ENCODE peak calls at places on chromosomes 1 and 21, in five cellular contexts. S is HCT116, X is GM12878, Y is HepG2, J is K562. G is an unnamed sample.
A peak's percentile ranks its signal among the peaks of the same experiment; 100 is the strongest.

GRCh38 chr1:8625981-8626898 is 191.2 kb downstream of the RERE start:
- DNase-seq in X (no peak), J (peak; percentile 80), S (peak; percentile 6), Y (peak; percentile 78), G (no peak)

GRCh38 chr1:25958475-25958874 is 39.4 kb downstream of the PAFAH2 start:
- DNase-seq in J (no peak), S (no peak), Y (no peak), X (no peak), G (no peak)

GRCh38 chr1:151311589-151312331 is 15.5 kb downstream of the PI4KB start:
- DNase-seq in J (peak; percentile 97), X (no peak), S (peak; percentile 96), Y (peak; percentile 82), G (no peak)

GRCh38 chr21:42300045-42300583 is 15.1 kb downstream of the TFF3 start:
- DNase-seq in S (no peak), X (no peak), J (no peak), Y (no peak), G (no peak)

GRCh38 chr1:110283677-110284076 is 55.5 kb upstream of the RBM15 start:
- DNase-seq in Y (no peak), S (no peak), X (no peak), J (no peak), G (no peak)

GRCh38 chr1:227898502-227899140 is 49.1 kb downstream of the WNT9A start:
- DNase-seq in Y (no peak), X (no peak), J (no peak), S (no peak), G (no peak)

GRCh38 chr21:45333583-45334121 is 46.0 kb upstream of the POFUT2 start:
- DNase-seq in J (no peak), X (no peak), S (no peak), Y (no peak), G (no peak)

GRCh38 chr1:53645690-53646078 is 93.3 kb downstream of the GLIS1 start:
- DNase-seq in Y (no peak), X (no peak), J (no peak), S (no peak), G (no peak)

GRCh38 chr1:58895559-58896135 is 111.8 kb upstream of the JUN start:
- DNase-seq in X (no peak), Y (no peak), S (no peak), J (no peak), G (no peak)

GRCh38 chr1:183648042-183648441 is 5.1 kb downstream of the APOBEC4 start:
- DNase-seq in J (no peak), Y (no peak), X (no peak), S (no peak), G (no peak)

GRCh38 chr1:69244211-69244610 is 323.5 kb upstream of the LRRC7 start:
- DNase-seq in S (no peak), Y (no peak), X (no peak), J (no peak), G (peak; percentile 51)

GRCh38 chr1:201461193-201461657 is 7.8 kb downstream of the PHLDA3 start:
- DNase-seq in J (peak; percentile 57), S (peak; percentile 86), Y (peak; percentile 73), X (no peak), G (no peak)

GRCh38 chr1:45843474-45843905 is 40.1 kb downstream of the MAST2 start:
- DNase-seq in X (no peak), J (peak; percentile 13), S (no peak), Y (no peak), G (no peak)

GRCh38 chr1:199029855-199030254 is 391.0 kb downstream of the PTPRC start:
- DNase-seq in S (no peak), Y (no peak), J (no peak), X (no peak), G (no peak)

GRCh38 chr1:197140123-197140522 is 6.3 kb downstream of the ASPM start:
- DNase-seq in J (no peak), S (no peak), Y (no peak), X (no peak), G (no peak)

GRCh38 chr21:36654341-36654740 is 44.6 kb upstream of the SIM2 start:
- DNase-seq in J (no peak), S (no peak), X (no peak), Y (no peak), G (no peak)

GRCh38 chr1:84574936-84575335 is 696 bp upstream of the CTBS start:
- DNase-seq in X (no peak), S (no peak), Y (no peak), J (no peak), G (no peak)

GRCh38 chr1:169312084-169312954 is 55.3 kb downstream of the NME7 start:
- DNase-seq in X (peak; percentile 9), Y (no peak), S (peak; percentile 90), J (peak; percentile 93), G (no peak)

DNA sequence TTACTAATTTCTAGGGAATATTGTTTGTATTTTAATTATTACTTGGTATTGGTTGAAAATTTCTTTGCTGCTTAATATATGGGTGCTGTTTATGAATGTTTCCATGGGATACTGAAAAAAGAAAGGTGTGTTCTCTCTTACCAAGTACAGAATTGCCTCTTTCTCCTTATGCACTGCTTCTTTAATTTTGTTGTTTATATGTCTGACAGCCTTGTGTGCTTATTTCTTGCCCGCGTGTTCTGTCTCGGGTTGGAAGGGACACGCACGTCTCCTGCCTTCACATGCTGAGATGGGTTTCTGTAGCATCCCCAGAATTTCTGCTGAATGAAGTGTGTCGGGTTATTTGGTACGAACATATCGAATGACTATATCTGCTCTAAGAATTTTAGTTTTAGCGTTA is 51.1 kb downstream of the AGPAT3 start:
- DNase-seq in S (no peak), X (no peak), J (peak; percentile 50), Y (no peak), G (no peak)
- TF ChIP-seq SRF in S (no peak), X (no peak), J (no peak), Y (no peak), G (no peak)

GRCh38 chr1:231629132-231629531 is 2.5 kb downstream of the DISC1 start:
- DNase-seq in J (peak; percentile 27), X (no peak), Y (no peak), S (no peak), G (no peak)

GRCh38 chr1:231626535-231626950 is at the start of gene DISC1:
- DNase-seq in J (peak; percentile 70), S (peak; percentile 32), Y (peak; percentile 80), X (no peak), G (peak; percentile 81)

GRCh38 chr1:231625975-231626534 is 535 bp upstream of the DISC1 start:
- DNase-seq in J (no peak), X (no peak), Y (no peak), S (no peak), G (peak; percentile 47)

GRCh38 chr1:231628207-231628876 is 1.8 kb downstream of the DISC1 start:
- DNase-seq in J (no peak), X (no peak), Y (peak; percentile 91), S (no peak), G (no peak)

DNA sequence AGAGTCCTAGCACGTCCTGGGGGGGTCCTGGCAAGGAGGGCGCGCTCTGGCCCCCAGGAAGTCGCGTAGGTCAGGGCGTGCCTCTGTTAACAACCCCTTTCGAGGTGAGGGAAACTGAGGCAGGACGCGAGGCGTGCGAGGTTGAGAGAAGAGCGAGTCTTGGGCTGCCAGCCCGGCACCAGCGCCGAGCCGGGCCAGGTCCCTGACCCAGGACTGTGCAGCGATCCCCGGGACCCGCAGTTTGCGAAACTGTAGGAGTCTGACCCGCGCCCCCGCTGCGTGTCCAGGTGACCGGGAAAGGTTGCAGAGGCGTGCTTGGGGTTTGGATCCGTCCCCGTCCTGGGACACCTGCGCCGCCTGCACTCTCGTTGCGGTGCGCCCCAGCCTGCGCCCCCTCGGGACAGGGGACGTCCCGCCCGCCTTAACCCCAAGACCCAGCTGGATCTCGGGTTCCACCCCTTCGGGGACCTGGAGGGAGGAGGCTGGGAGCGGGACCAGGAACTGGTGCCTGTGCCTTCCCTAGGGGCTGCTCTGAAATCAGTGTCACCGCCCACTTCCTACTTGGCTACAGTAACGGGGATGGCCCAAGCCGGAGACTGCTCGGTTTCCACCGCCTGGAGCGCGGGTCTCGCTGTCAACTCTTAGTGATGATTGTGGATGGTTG is 493 bp downstream of the DISC1 start:
- DNase-seq in X (no peak), S (no peak), Y (peak; percentile 62), J (no peak), G (peak; percentile 82)
- TF ChIP-seq SRF in X (no peak), S (no peak), Y (no peak), J (no peak), G (no peak)

DNA sequence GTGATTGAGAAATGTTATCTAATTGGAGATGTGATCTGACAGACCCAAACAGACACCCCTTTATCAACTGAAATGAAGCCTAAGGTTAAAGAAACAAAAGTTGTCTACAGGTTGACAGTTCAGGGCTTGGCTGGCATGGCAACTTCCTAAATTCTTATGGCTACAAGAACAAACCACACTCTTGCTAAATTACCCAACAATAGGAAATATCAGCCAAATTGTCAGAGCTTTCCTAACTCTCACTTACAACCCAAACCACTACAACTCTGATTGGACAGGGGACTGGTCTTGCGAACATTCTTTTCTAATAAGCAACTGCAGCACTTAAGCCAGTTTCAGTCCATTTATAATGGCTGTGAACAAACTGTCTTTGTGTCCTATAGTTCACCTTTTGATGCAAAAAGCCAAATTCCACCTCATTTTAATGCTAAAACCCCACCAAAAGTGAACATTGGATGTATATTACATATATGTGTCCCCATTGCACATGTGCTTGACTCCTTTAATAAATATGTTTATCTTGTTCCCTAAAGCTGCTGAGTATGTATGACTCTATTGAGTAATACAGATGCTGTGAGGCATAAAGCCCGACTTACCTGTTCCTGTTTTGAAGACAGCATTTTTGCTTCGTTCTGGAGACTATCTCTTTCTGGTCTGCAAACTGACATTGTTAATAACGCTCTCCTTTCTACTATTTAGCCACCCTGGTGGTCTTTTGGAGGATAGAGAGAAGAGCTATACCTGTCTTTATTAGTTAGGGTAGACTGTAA is 101.3 kb upstream of the HMCN1 start:
- DNase-seq in X (no peak), J (no peak), S (no peak), Y (no peak), G (no peak)
- TF ChIP-seq SRF in X (no peak), J (no peak), S (no peak), Y (no peak), G (no peak)

GRCh38 chr1:21605964-21606705 is 63.0 kb downstream of the RAP1GAP start:
- DNase-seq in Y (no peak), J (no peak), X (no peak), S (no peak), G (no peak)

GRCh38 chr1:21603177-21604138 is 65.7 kb downstream of the RAP1GAP start:
- DNase-seq in J (no peak), S (no peak), Y (no peak), X (no peak), G (no peak)

GRCh38 chr1:21601278-21602048 is 67.7 kb downstream of the RAP1GAP start:
- DNase-seq in X (no peak), S (no peak), J (no peak), Y (no peak), G (no peak)

GRCh38 chr1:21605012-21605715 is 64.0 kb downstream of the RAP1GAP start:
- DNase-seq in S (no peak), J (no peak), X (no peak), Y (no peak), G (no peak)

DNA sequence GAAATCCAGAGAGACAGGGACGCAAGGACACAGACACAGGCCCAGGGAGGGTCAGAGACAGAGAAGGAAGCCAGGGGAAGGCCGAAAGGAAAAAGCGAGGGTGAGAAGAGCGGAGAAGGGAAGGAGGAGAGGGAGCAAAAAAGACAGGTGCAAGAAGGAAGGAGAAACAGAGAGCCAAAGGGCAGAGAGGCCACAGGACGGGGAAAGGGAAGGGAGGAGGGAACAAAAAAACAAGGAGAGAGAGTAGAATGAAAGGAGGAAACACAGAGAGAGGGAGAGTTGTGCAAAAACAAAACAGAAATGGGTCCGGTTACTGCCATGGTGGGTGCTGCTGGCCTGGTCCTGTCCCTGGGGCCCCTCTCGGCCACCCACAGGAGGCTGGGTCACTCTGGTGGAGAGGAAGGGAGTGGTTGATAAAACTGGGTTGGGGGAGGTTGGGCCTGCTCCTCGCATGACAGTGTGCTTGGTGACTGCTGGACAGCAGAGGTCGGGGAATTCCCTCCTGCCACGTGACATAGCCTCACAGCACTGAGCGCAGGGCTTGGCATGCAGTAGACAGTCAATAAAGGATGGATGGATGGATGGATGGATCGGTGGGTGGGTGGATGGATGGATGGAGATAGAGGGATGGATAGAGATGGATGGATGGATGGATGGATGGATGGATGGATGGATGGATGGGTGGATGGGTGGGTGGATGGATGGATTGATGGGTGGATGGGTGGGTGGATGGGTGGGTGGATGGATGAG is 64.8 kb downstream of the RAP1GAP start:
- DNase-seq in S (no peak), X (no peak), Y (no peak), J (no peak), G (no peak)
- TF ChIP-seq SRF in S (no peak), X (no peak), Y (no peak), J (no peak), G (no peak)